ENCODE peak calls at places on chromosomes 11 and 22, in six cellular contexts. One of them, this sample, is unnamed.

GRCh38 chr11:2396471-2396870 is 4.1 kb upstream of the TSSC4 start:
- DNase-seq in ovary: no peak
- DNase-seq in stomach: no peak
- DNase-seq in A549: no peak
- DNase-seq in suprapubic skin: no peak
- DNase-seq in transverse colon: no peak
- DNase-seq in this sample: no peak

GRCh38 chr22:21641417-21641794 is 696 bp upstream of the SDF2L1 start:
- DNase-seq in ovary: no peak
- DNase-seq in stomach: peak
- DNase-seq in A549: peak
- DNase-seq in suprapubic skin: no peak
- DNase-seq in transverse colon: peak
- DNase-seq in this sample: no peak

GRCh38 chr22:46093796-46094195 is 56.5 kb upstream of the PPARA start:
- DNase-seq in ovary: no peak
- DNase-seq in stomach: no peak
- DNase-seq in A549: no peak
- DNase-seq in suprapubic skin: no peak
- DNase-seq in transverse colon: no peak
- DNase-seq in this sample: no peak

GRCh38 chr11:126799974-126800373 is 200.6 kb downstream of the KIRREL3 start:
- DNase-seq in ovary: no peak
- DNase-seq in stomach: no peak
- DNase-seq in A549: no peak
- DNase-seq in suprapubic skin: no peak
- DNase-seq in transverse colon: no peak
- DNase-seq in this sample: no peak

GRCh38 chr11:112961146-112961668 is at the start of gene NCAM1:
- DNase-seq in ovary: peak
- DNase-seq in stomach: peak
- DNase-seq in A549: peak
- DNase-seq in suprapubic skin: peak
- DNase-seq in transverse colon: peak
- DNase-seq in this sample: no peak

GRCh38 chr11:15698855-15699254 is 584.1 kb downstream of the INSC start:
- DNase-seq in ovary: no peak
- DNase-seq in stomach: no peak
- DNase-seq in A549: no peak
- DNase-seq in suprapubic skin: no peak
- DNase-seq in transverse colon: no peak
- DNase-seq in this sample: peak

GRCh38 chr22:23151827-23152226 is 6.5 kb downstream of the RAB36 start:
- DNase-seq in ovary: no peak
- DNase-seq in stomach: no peak
- DNase-seq in A549: no peak
- DNase-seq in suprapubic skin: no peak
- DNase-seq in transverse colon: no peak
- DNase-seq in this sample: no peak

GRCh38 chr11:128336203-128336602 is 251.2 kb downstream of the ETS1 start:
- DNase-seq in ovary: no peak
- DNase-seq in stomach: peak
- DNase-seq in A549: peak
- DNase-seq in suprapubic skin: no peak
- DNase-seq in transverse colon: peak
- DNase-seq in this sample: peak

DNA sequence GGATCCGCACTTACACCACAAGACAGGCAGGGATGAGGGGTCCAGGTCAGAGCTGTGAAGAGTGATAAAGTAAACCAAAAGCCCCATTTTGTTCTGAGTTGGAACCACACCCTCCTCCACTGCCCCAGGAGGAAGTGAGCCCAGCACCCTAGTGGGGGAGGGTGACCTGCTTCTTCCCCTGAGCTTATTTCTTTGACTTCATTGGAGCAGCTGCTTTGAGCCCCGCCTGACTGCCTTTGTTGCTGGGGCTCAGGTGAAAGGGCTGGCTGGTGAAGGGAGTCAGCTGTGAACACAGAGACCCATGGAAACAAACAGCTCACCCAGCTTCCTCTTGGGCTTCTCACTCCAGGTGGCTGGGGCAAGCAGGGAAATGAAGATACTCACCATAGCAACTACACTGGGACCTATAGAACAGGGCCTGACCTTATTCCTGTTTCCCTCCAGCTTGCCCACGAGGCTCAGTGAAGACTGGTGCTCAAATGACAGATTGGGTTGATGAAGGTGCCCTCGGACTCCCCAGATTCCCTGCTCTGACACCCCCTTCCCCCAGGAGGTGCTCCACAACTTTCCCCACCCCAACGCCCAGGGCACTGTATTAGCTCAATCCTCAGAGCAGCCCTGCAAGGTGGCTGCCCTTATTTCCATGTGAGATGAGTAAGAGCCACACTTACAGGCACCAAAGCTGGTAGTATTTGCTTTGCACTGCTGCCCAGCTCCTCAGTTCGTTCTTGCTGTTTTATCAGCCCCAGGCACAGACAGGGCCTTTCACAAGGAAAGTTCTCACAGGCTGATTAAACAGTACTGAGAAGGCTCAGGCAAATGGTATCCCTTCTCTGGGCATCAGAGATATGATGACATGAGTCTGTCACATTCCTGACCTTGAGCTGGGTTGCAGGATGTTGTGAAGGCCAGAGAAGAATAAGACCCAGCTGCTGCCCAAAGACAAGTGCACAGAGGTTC is 2.4 kb downstream of the UCP2 start:
- DNase-seq in ovary: no peak
- DNase-seq in stomach: peak
- DNase-seq in A549: no peak
- DNase-seq in suprapubic skin: no peak
- DNase-seq in transverse colon: peak
- DNase-seq in this sample: no peak
- H3K4me3 ChIP-seq in ovary: no peak
- H3K4me3 ChIP-seq in stomach: no peak
- H3K4me3 ChIP-seq in A549: peak
- H3K4me3 ChIP-seq in suprapubic skin: peak
- H3K4me3 ChIP-seq in transverse colon: no peak
- H3K4me3 ChIP-seq in this sample: peak

GRCh38 chr11:86718999-86719398 is 46.6 kb upstream of the ME3 start:
- DNase-seq in ovary: no peak
- DNase-seq in stomach: no peak
- DNase-seq in A549: no peak
- DNase-seq in suprapubic skin: no peak
- DNase-seq in transverse colon: no peak
- DNase-seq in this sample: no peak

GRCh38 chr11:86722041-86722440 is 49.6 kb upstream of the ME3 start:
- DNase-seq in ovary: no peak
- DNase-seq in stomach: no peak
- DNase-seq in A549: no peak
- DNase-seq in suprapubic skin: no peak
- DNase-seq in transverse colon: no peak
- DNase-seq in this sample: no peak

GRCh38 chr11:86718553-86718952 is 46.1 kb upstream of the ME3 start:
- DNase-seq in ovary: no peak
- DNase-seq in stomach: no peak
- DNase-seq in A549: no peak
- DNase-seq in suprapubic skin: no peak
- DNase-seq in transverse colon: no peak
- DNase-seq in this sample: no peak

GRCh38 chr11:86717817-86718501 is 45.5 kb upstream of the ME3 start:
- DNase-seq in ovary: no peak
- DNase-seq in stomach: no peak
- DNase-seq in A549: peak
- DNase-seq in suprapubic skin: no peak
- DNase-seq in transverse colon: no peak
- DNase-seq in this sample: no peak

DNA sequence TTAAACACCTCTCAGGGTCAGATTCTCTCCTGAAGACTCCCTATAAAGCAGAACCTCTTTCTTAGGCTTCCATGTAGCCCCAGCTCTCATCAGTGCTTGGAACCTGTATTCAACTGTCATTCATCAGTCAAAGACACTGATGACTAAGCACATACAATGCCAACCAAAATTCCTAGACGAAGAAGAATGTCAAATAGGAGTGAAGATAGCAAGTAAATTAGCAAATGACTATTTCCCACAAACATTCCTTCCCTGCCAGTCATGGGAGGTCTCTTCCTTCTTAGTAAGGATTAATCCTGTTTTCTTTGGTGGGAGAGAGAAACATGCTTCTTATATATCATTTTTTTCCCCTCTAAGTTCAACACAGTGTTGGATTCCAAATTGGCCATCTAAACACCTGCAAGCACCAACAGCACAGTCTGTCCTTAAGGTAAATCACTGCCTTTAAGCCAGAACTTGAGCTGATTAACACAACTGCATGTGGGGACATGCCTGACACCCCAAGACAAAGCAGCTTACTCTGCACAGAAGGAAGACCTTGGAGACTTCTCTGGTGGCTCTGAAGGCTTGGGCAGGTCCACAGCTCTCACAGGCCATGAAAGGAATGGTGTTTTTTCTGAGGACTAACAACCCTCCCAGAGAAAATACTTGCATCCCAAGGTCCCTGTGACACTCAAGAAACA is 47.5 kb upstream of the ME3 start:
- DNase-seq in ovary: no peak
- DNase-seq in stomach: no peak
- DNase-seq in A549: peak
- DNase-seq in suprapubic skin: no peak
- DNase-seq in transverse colon: no peak
- DNase-seq in this sample: no peak
- TF ChIP-seq EP300 in ovary: no peak
- TF ChIP-seq EP300 in stomach: no peak
- TF ChIP-seq EP300 in A549: peak
- TF ChIP-seq EP300 in suprapubic skin: no peak
- TF ChIP-seq EP300 in transverse colon: no peak
- TF ChIP-seq EP300 in this sample: no peak

GRCh38 chr22:39110631-39111561 is 13.9 kb downstream of the APOBEC3H start:
- DNase-seq in ovary: no peak
- DNase-seq in stomach: no peak
- DNase-seq in A549: no peak
- DNase-seq in suprapubic skin: no peak
- DNase-seq in transverse colon: no peak
- DNase-seq in this sample: no peak

GRCh38 chr22:39117585-39118191 is 20.6 kb downstream of the APOBEC3H start:
- DNase-seq in ovary: no peak
- DNase-seq in stomach: peak
- DNase-seq in A549: peak
- DNase-seq in suprapubic skin: no peak
- DNase-seq in transverse colon: peak
- DNase-seq in this sample: no peak

GRCh38 chr22:39115570-39115969 is 18.5 kb downstream of the APOBEC3H start:
- DNase-seq in ovary: no peak
- DNase-seq in stomach: no peak
- DNase-seq in A549: no peak
- DNase-seq in suprapubic skin: no peak
- DNase-seq in transverse colon: no peak
- DNase-seq in this sample: no peak

GRCh38 chr22:39115976-39116621 is 19.1 kb downstream of the APOBEC3H start:
- DNase-seq in ovary: no peak
- DNase-seq in stomach: no peak
- DNase-seq in A549: no peak
- DNase-seq in suprapubic skin: no peak
- DNase-seq in transverse colon: no peak
- DNase-seq in this sample: no peak

DNA sequence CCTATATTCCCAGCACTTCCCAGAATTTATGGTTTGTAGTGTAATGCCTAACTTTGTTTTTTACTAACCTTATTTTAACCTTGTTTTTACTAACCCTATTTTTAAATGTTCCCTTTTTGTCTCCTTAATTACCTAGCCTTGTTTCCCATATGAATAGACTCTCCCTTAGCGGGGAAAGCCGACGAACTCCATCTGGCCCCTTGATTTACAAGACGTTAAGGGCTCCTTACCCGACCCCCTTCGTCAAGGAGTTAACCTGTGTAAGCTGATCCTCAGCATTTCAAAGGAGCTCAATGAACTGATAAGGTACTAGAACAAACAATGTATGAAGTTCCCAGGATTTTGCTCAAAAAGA is 17.1 kb downstream of the APOBEC3H start:
- DNase-seq in ovary: no peak
- DNase-seq in stomach: no peak
- DNase-seq in A549: no peak
- DNase-seq in suprapubic skin: no peak
- DNase-seq in transverse colon: no peak
- DNase-seq in this sample: no peak
- H3K4me3 ChIP-seq in ovary: no peak
- H3K4me3 ChIP-seq in stomach: no peak
- H3K4me3 ChIP-seq in A549: no peak
- H3K4me3 ChIP-seq in suprapubic skin: no peak
- H3K4me3 ChIP-seq in transverse colon: no peak
- H3K4me3 ChIP-seq in this sample: no peak

DNA sequence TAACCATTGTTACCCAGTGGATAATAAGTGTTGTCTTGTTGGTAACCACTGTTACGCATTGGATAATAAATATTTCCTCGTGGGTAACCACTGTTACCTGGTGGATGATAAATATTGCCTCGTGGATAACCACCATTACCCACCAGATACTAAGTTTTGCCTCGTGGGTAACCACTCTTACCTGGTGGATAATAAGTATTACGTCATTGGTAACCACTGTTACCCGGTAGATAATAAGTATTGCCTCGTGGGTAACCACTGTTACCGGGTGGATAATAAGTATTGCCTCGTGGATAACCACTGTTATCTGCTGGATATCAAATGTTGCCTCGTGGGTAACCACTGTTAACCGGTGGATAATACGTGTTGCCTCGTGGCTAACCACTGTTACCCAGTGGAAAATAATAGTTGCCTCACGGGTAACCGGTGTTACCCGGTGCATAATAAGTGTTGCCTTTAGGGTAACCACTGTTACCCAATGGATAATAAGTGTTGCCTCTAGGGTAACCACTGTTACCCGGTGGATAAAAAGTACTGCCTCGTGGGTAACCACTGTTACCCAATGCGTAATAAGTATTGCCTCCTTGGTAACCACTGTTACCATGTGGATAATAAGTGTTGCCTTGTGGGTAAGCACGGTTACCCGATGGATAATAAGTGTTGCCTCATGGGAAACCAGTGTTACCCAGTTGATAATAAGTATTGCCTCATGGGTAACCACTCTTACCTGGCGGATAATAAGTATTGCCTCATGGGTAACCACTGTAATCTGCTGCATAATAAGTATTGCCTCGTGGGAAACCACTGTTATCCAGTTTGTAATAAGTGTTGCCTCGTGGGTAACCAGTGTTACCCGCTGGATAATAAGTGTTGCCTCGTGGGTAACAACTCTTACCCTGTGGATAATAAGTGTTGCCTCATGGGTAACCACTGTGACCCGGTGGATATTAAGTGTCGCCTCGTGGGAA is 21.9 kb upstream of the NXPE4 start:
- DNase-seq in ovary: no peak
- DNase-seq in stomach: no peak
- DNase-seq in A549: no peak
- DNase-seq in suprapubic skin: no peak
- DNase-seq in transverse colon: no peak
- DNase-seq in this sample: peak
- TF ChIP-seq EP300 in ovary: no peak
- TF ChIP-seq EP300 in stomach: no peak
- TF ChIP-seq EP300 in A549: no peak
- TF ChIP-seq EP300 in suprapubic skin: no peak
- TF ChIP-seq EP300 in transverse colon: no peak
- TF ChIP-seq EP300 in this sample: no peak

GRCh38 chr22:32203181-32204105 is 1.4 kb downstream of the RFPL2 start:
- DNase-seq in ovary: no peak
- DNase-seq in stomach: no peak
- DNase-seq in A549: peak
- DNase-seq in suprapubic skin: no peak
- DNase-seq in transverse colon: no peak
- DNase-seq in this sample: peak
- H3K4me3 ChIP-seq in ovary: no peak
- H3K4me3 ChIP-seq in stomach: no peak
- H3K4me3 ChIP-seq in A549: peak
- H3K4me3 ChIP-seq in suprapubic skin: peak
- H3K4me3 ChIP-seq in transverse colon: no peak
- H3K4me3 ChIP-seq in this sample: peak